ENCODE peak calls at places on chromosome X, in four cellular contexts. Z is iris pigment epithelial cell; H is thyroid gland; U is stimulated activated CD4-positive, alpha-beta T cell treated with anti-CD3 and anti-CD28 coated beads, Interleukin-4, amount 100 ng/mL, for 24 hours. W is an unnamed sample.

GRCh38 chrX:78333521-78333920 is 6.1 kb upstream of the CYSLTR1 start:
- DNase-seq in Z (no peak), H (no peak), U (no peak), W (no peak)

GRCh38 chrX:101803451-101803850 is 128.4 kb downstream of the ZMAT1 start:
- DNase-seq in Z (peak; percentile 17), H (no peak), U (no peak), W (no peak)

GRCh38 chrX:126300401-126300800 is 134.3 kb upstream of the DCAF12L2 start:
- DNase-seq in Z (no peak), H (no peak), U (no peak), W (no peak)

GRCh38 chrX:80216086-80216485 is 201.5 kb downstream of the TBX22 start:
- DNase-seq in Z (peak; percentile 14), H (no peak), U (no peak), W (no peak)

GRCh38 chrX:9416562-9417319 is 48.1 kb upstream of the TBL1X start:
- DNase-seq in Z (peak; percentile 65), H (no peak), U (no peak), W (no peak)

GRCh38 chrX:33592398-33592797 is 381.0 kb upstream of the DMD start:
- DNase-seq in Z (no peak), H (no peak), U (no peak), W (no peak)

GRCh38 chrX:107849747-107850478 is 24.2 kb downstream of the MID2 start:
- DNase-seq in Z (peak; percentile 20), H (no peak), U (no peak), W (no peak)

GRCh38 chrX:40041915-40042314 is 55.8 kb downstream of the BCOR start:
- DNase-seq in Z (no peak), H (no peak), U (no peak), W (no peak)

GRCh38 chrX:68848189-68848940 is 19.5 kb downstream of the EFNB1 start:
- DNase-seq in Z (no peak), H (no peak), U (no peak), W (no peak)

GRCh38 chrX:2628751-2629315 is 62.3 kb upstream of the CD99 start:
- DNase-seq in Z (no peak), H (no peak), U (no peak), W (no peak)

GRCh38 chrX:38154340-38154739 is 66.3 kb downstream of the SRPX start:
- DNase-seq in Z (no peak), H (no peak), U (no peak), W (no peak)

GRCh38 chrX:68994883-68995255 is 166.0 kb downstream of the EFNB1 start:
- DNase-seq in Z (no peak), H (no peak), U (no peak), W (no peak)

GRCh38 chrX:115367455-115367854 is 77.9 kb downstream of the LUZP4 start:
- DNase-seq in Z (peak; percentile 41), H (no peak), U (no peak), W (no peak)

GRCh38 chrX:1661048-1661921 is 46.4 kb downstream of the ASMT start:
- DNase-seq in Z (no peak), H (peak; percentile 15), U (peak; percentile 16), W (no peak)

GRCh38 chrX:47745386-47745785 is 86.4 kb upstream of the UXT start:
- DNase-seq in Z (peak; percentile 19), H (no peak), U (no peak), W (no peak)

GRCh38 chrX:72003811-72004750 is 93.4 kb downstream of the NHSL2 start:
- DNase-seq in Z (peak; percentile 41), H (peak; percentile 70), U (no peak), W (peak; percentile 58)

GRCh38 chrX:101686574-101686973 is 26.9 kb upstream of the ARMCX2 start:
- DNase-seq in Z (no peak), H (no peak), U (no peak), W (no peak)

W was measured in body of pancreas.